ENCODE peak calls at places on chromosomes 12 and 14, in seven cellular contexts. B is IMR-90, Z is trophoblast cell, W is neuronal stem cell, K is H9, F is H1, P is mesenchymal stem cell. E is an unnamed sample.

GRCh38 chr12:125220404-125221273 is 155.4 kb downstream of the AACS start:
- DNase-seq in K (no peak), P (no peak), F (no peak), W (no peak), B (no peak), Z (peak), E (peak)

GRCh38 chr12:54196396-54196795 is 7.6 kb upstream of the SMUG1 start:
- DNase-seq in F (no peak), P (peak), K (no peak), W (no peak), B (no peak), Z (no peak), E (no peak)

GRCh38 chr14:99266181-99267178 is 5.5 kb downstream of the BCL11B start:
- DNase-seq in P (peak), W (no peak), Z (peak), F (no peak), K (peak), B (peak), E (peak)

GRCh38 chr12:121005346-121005815 is 10.9 kb downstream of the C12orf43 start:
- DNase-seq in B (peak), Z (peak), W (peak), K (peak), F (peak), P (peak), E (peak)

GRCh38 chr14:20934148-20934762 is 21.0 kb upstream of the RNASE2 start:
- DNase-seq in K (peak), F (peak), P (peak), W (peak), Z (peak), B (no peak), E (peak)

GRCh38 chr12:77343291-77343690 is 277.9 kb upstream of the E2F7 start:
- DNase-seq in B (peak), K (no peak), W (no peak), Z (peak), F (no peak), P (no peak), E (no peak)

GRCh38 chr12:58105225-58106119 is 164.1 kb downstream of the ATP23 start:
- DNase-seq in Z (no peak), K (no peak), P (peak), W (no peak), B (peak), F (no peak), E (peak)

GRCh38 chr12:124480469-124481256 is 86.7 kb downstream of the NCOR2 start:
- DNase-seq in F (no peak), K (no peak), W (no peak), Z (peak), P (peak), B (peak), E (no peak)

GRCh38 chr14:99881011-99881410 is 87.8 kb downstream of the EML1 start:
- DNase-seq in K (no peak), F (no peak), Z (no peak), W (no peak), B (peak), P (no peak), E (no peak)

GRCh38 chr12:121087467-121088207 is 45.0 kb upstream of the P2RX7 start:
- DNase-seq in B (no peak), K (no peak), P (peak), Z (no peak), F (no peak), W (no peak), E (no peak)

DNA sequence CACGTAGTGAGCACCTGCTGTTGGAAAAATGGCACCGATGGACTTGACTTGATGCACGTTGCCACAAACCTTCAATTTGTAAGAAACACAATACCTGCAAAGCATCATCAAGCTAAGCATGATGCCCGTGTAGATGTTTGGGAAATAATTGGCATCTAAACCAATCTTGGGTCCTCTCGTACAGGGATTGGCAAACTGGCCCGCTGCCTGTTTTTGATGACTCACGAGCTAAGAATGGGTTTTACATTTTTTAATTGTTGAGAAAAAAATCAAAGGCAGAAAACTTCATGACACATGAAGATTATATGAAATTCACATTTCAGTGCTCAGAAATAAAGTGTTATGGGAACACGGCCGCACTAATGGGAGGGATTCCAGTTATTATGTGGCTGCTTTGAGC is 10.9 kb downstream of the MTA1 start:
- DNase-seq in Z (peak), W (no peak), P (peak), K (no peak), F (no peak), B (peak), E (no peak)
- H2BK120ac ChIP-seq in Z (no peak), W (no peak), P (no peak), K (no peak), F (no peak), B (no peak), E (no peak)

GRCh38 chr14:83533734-83534133 is 1996.2 kb upstream of the FLRT2 start:
- DNase-seq in Z (no peak), B (no peak), W (no peak), K (no peak), F (no peak), P (no peak), E (peak)
- H2BK5ac ChIP-seq in Z (no peak), B (no peak), W (no peak), K (no peak), F (no peak), P (no peak), E (no peak)

DNA sequence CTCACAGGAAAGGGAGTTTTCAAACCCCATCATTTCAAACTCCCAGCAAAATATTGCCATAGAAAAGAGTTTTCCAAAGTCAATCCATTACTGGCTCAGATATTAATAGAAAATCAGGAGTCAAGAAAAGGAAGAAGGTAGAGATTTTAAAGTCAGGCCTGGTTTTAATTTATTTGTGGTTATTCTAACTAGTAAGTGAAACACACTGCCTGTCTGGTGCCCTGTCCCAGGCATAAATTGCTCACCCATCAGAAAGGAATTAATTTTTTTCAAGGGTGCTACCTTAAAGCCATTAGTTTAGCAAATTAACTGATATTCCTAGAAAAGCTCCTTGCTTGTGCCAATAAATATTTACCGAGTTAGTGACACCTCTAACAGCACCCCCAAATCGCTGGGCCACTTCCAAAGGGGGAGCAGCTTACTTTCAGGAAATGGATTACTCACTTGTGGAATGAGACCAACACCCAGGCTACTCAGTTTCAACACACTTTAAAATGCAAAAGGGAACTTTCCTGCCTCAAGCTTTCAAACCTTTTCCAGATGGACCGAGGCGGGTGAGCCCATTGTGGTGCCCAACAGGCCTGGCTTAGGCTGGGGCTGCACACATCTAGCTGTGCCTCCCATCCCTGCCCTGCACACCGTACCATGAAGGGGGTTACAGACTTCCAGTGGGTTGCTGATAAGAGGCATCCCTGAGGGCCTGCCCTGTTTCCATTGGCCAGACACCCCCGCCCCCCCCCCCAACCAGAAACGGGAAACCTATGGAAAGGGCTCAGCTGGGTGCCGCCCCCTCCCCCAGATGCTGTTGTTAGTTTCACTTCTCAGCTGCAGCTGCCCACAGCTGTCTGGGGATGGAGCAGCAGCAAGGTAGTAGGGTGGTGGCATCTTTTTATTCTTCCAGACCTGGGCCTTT is 117.2 kb downstream of the SAMD4A start:
- DNase-seq in W (no peak), F (peak), Z (peak), P (peak), B (peak), K (peak), E (peak)
- H3K23ac ChIP-seq in W (no peak), F (no peak), Z (no peak), P (no peak), B (peak), K (no peak), E (no peak)

DNA sequence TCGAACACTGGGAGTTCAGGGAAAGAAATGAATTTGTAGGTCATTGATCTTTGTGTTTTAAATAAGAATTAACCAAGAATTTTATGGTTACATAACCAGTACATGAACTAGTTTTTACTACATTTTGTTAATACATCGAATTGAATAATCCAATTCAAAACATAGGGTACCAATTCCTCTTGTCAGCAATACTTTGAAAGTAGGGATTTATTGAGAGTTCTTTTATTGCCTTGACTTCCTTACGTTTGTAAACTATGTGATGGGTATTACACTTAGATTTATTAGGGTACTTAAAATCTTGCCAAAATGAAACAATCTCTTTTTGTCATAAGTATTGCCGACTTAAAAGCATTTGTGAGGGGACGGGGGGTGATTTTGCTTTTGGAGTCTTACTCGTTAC is 22.3 kb downstream of the SOCS2 start:
- DNase-seq in W (no peak), B (no peak), Z (no peak), P (no peak), F (no peak), K (no peak), E (no peak)
- H2BK120ac ChIP-seq in W (no peak), B (no peak), Z (no peak), P (no peak), F (no peak), K (no peak), E (no peak)

DNA sequence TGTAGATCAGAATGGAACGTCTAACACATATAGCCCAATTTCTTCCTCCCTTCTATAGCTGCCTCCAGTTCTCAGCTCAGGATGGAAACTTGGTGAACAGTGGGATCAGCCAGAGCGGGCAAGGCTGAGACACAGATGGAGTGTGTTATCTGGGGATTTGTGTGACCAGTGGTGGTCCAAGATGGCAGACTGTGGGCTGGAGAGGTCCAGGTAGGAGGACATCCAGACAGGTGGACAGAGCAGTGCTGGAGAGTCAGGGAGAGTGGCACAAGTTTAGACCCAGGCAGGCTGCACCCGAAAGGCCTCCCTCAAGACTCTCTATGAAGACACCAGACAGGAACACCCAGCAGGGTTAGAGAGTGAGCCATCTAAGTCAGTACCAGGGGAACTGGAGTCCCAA is 116.1 kb upstream of the CPSF6 start:
- DNase-seq in K (no peak), P (no peak), F (no peak), W (no peak), Z (no peak), B (no peak), E (no peak)
- H2BK5ac ChIP-seq in K (no peak), P (no peak), F (no peak), W (no peak), Z (no peak), B (no peak), E (no peak)